ENCODE peak calls at places on chromosomes 7 and 10, in four cellular contexts. One of them, this sample, is unnamed.

GRCh38 chr10:688621-689426 is 644 bp downstream of the DIP2C start:
- DNase-seq in body of pancreas: peak
- DNase-seq in brain microvascular endothelial cell: peak
- DNase-seq in A549: peak
- DNase-seq in this sample: no peak

GRCh38 chr10:84401838-84402611 is 73.6 kb downstream of the CCSER2 start:
- DNase-seq in body of pancreas: no peak
- DNase-seq in brain microvascular endothelial cell: no peak
- DNase-seq in A549: no peak
- DNase-seq in this sample: peak

GRCh38 chr7:33789871-33790270 is 115.5 kb upstream of the BMPER start:
- DNase-seq in body of pancreas: no peak
- DNase-seq in brain microvascular endothelial cell: no peak
- DNase-seq in A549: no peak
- DNase-seq in this sample: no peak

GRCh38 chr10:114911052-114911697 is 26.8 kb upstream of the TRUB1 start:
- DNase-seq in body of pancreas: no peak
- DNase-seq in brain microvascular endothelial cell: peak
- DNase-seq in A549: no peak
- DNase-seq in this sample: no peak

GRCh38 chr10:5666324-5667220 is at the start of gene ASB13:
- DNase-seq in body of pancreas: peak
- DNase-seq in brain microvascular endothelial cell: no peak
- DNase-seq in A549: peak
- DNase-seq in this sample: peak

GRCh38 chr7:103781409-103781808 is 208.0 kb downstream of the RELN start:
- DNase-seq in body of pancreas: no peak
- DNase-seq in brain microvascular endothelial cell: no peak
- DNase-seq in A549: no peak
- DNase-seq in this sample: no peak

GRCh38 chr7:104241581-104241980 is 33.8 kb upstream of the ORC5 start:
- DNase-seq in body of pancreas: no peak
- DNase-seq in brain microvascular endothelial cell: no peak
- DNase-seq in A549: no peak
- DNase-seq in this sample: no peak

GRCh38 chr7:52257890-52258289 is 777.5 kb upstream of the POM121L12 start:
- DNase-seq in body of pancreas: no peak
- DNase-seq in brain microvascular endothelial cell: no peak
- DNase-seq in A549: no peak
- DNase-seq in this sample: no peak

GRCh38 chr10:75229961-75230360 is 5.8 kb downstream of the COMTD1 start:
- DNase-seq in body of pancreas: no peak
- DNase-seq in brain microvascular endothelial cell: peak
- DNase-seq in A549: peak
- DNase-seq in this sample: no peak

GRCh38 chr7:33905389-33906032 is at the start of gene BMPER:
- DNase-seq in body of pancreas: peak
- DNase-seq in brain microvascular endothelial cell: no peak
- DNase-seq in A549: peak
- DNase-seq in this sample: peak

GRCh38 chr10:5402798-5403197 is 1.8 kb downstream of the TUBAL3 start:
- DNase-seq in body of pancreas: no peak
- DNase-seq in brain microvascular endothelial cell: no peak
- DNase-seq in A549: no peak
- DNase-seq in this sample: no peak

GRCh38 chr10:128047991-128048826 is 78.0 kb downstream of the MKI67 start:
- DNase-seq in body of pancreas: peak
- DNase-seq in brain microvascular endothelial cell: peak
- DNase-seq in A549: no peak
- DNase-seq in this sample: peak

GRCh38 chr10:95531994-95532399 is 29.2 kb downstream of the SORBS1 start:
- DNase-seq in body of pancreas: no peak
- DNase-seq in brain microvascular endothelial cell: no peak
- DNase-seq in A549: no peak
- DNase-seq in this sample: no peak

GRCh38 chr10:95531041-95531809 is 29.9 kb downstream of the SORBS1 start:
- DNase-seq in body of pancreas: no peak
- DNase-seq in brain microvascular endothelial cell: no peak
- DNase-seq in A549: no peak
- DNase-seq in this sample: no peak

GRCh38 chr10:95532536-95532935 is 28.6 kb downstream of the SORBS1 start:
- DNase-seq in body of pancreas: no peak
- DNase-seq in brain microvascular endothelial cell: no peak
- DNase-seq in A549: no peak
- DNase-seq in this sample: no peak

GRCh38 chr10:95530561-95530960 is 30.6 kb downstream of the SORBS1 start:
- DNase-seq in body of pancreas: no peak
- DNase-seq in brain microvascular endothelial cell: no peak
- DNase-seq in A549: no peak
- DNase-seq in this sample: no peak

GRCh38 chr10:95530021-95530420 is 31.1 kb downstream of the SORBS1 start:
- DNase-seq in body of pancreas: no peak
- DNase-seq in brain microvascular endothelial cell: no peak
- DNase-seq in A549: no peak
- DNase-seq in this sample: no peak
- H3K27ac ChIP-seq in body of pancreas: no peak
- H3K27ac ChIP-seq in brain microvascular endothelial cell: no peak
- H3K27ac ChIP-seq in A549: no peak
- H3K27ac ChIP-seq in this sample: no peak

DNA sequence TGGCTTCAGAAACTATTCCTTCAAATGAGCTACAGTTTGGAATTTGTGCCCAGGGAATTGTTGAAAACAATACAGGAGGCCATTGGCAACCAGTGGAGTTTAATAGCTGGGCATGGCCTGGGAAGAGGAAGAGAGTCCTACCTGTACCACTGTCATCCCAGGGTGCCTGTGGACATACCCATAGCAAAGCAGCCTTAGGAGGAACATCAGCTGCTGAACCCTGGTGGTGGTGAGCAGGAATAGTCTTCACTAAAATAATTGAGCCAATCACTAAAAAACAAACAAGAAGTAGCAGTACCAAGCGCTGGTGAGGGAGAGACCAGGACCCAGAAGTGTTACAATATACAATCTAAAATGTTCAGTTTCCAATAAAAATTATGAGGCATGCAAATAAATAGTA is 14.5 kb downstream of the IGFBP1 start:
- DNase-seq in body of pancreas: no peak
- DNase-seq in brain microvascular endothelial cell: no peak
- DNase-seq in A549: no peak
- DNase-seq in this sample: no peak
- TF ChIP-seq CTCF in body of pancreas: no peak
- TF ChIP-seq CTCF in brain microvascular endothelial cell: peak
- TF ChIP-seq CTCF in A549: no peak
- TF ChIP-seq CTCF in this sample: no peak

GRCh38 chr7:150715738-150716137 is 675 bp upstream of the GIMAP1 start:
- DNase-seq in body of pancreas: no peak
- DNase-seq in brain microvascular endothelial cell: no peak
- DNase-seq in A549: no peak
- DNase-seq in this sample: no peak

GRCh38 chr7:150716939-150717338 is 526 bp downstream of the GIMAP1 start:
- DNase-seq in body of pancreas: no peak
- DNase-seq in brain microvascular endothelial cell: no peak
- DNase-seq in A549: no peak
- DNase-seq in this sample: no peak

GRCh38 chr7:150717821-150718420 is 1.5 kb downstream of the GIMAP1 start:
- DNase-seq in body of pancreas: no peak
- DNase-seq in brain microvascular endothelial cell: no peak
- DNase-seq in A549: no peak
- DNase-seq in this sample: no peak

GRCh38 chr7:150716368-150716767 is at the start of gene GIMAP1:
- DNase-seq in body of pancreas: peak
- DNase-seq in brain microvascular endothelial cell: no peak
- DNase-seq in A549: no peak
- DNase-seq in this sample: no peak

DNA sequence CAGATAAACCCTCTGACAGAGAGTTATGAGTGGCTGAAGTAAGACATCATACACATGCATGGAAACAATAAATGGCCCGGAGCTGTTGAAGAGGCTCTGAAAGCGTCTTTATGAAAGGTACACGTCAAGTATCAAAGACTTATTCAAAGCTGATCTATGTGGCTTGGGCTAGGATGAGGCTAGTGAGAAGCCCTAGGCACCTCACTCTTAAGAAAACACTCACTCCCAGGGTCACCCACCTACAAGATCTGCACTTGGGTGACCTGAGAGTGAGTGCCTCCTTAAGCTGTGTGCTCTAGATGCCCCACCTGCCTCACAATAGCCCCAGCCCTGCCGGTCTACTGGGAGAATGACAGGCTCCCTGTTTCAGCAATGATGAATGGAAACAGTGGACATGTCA is 1.1 kb upstream of the GIMAP1 start:
- DNase-seq in body of pancreas: no peak
- DNase-seq in brain microvascular endothelial cell: no peak
- DNase-seq in A549: no peak
- DNase-seq in this sample: no peak
- H3K27ac ChIP-seq in body of pancreas: no peak
- H3K27ac ChIP-seq in brain microvascular endothelial cell: no peak
- H3K27ac ChIP-seq in A549: no peak
- H3K27ac ChIP-seq in this sample: no peak

GRCh38 chr7:143408686-143409551 is at the start of gene EPHA1:
- DNase-seq in body of pancreas: peak
- DNase-seq in brain microvascular endothelial cell: no peak
- DNase-seq in A549: no peak
- DNase-seq in this sample: peak
- TF ChIP-seq CTCF in body of pancreas: peak
- TF ChIP-seq CTCF in brain microvascular endothelial cell: peak
- TF ChIP-seq CTCF in A549: peak
- TF ChIP-seq CTCF in this sample: peak

GRCh38 chr10:69498711-69499471 is 47.6 kb downstream of the TSPAN15 start:
- DNase-seq in body of pancreas: no peak
- DNase-seq in brain microvascular endothelial cell: no peak
- DNase-seq in A549: no peak
- DNase-seq in this sample: no peak
- H3K27ac ChIP-seq in body of pancreas: no peak
- H3K27ac ChIP-seq in brain microvascular endothelial cell: no peak
- H3K27ac ChIP-seq in A549: no peak
- H3K27ac ChIP-seq in this sample: no peak

GRCh38 chr10:86110156-86110786 is 256.3 kb downstream of the GRID1 start:
- DNase-seq in body of pancreas: no peak
- DNase-seq in brain microvascular endothelial cell: no peak
- DNase-seq in A549: no peak
- DNase-seq in this sample: no peak
- TF ChIP-seq CTCF in body of pancreas: no peak
- TF ChIP-seq CTCF in brain microvascular endothelial cell: no peak
- TF ChIP-seq CTCF in A549: no peak
- TF ChIP-seq CTCF in this sample: no peak

GRCh38 chr7:21942955-21943354 is 2.7 kb downstream of the CDCA7L start:
- DNase-seq in body of pancreas: no peak
- DNase-seq in brain microvascular endothelial cell: no peak
- DNase-seq in A549: no peak
- DNase-seq in this sample: no peak

GRCh38 chr7:21939136-21939857 is 6.4 kb downstream of the CDCA7L start:
- DNase-seq in body of pancreas: no peak
- DNase-seq in brain microvascular endothelial cell: no peak
- DNase-seq in A549: no peak
- DNase-seq in this sample: no peak

GRCh38 chr7:21941570-21942224 is 4.0 kb downstream of the CDCA7L start:
- DNase-seq in body of pancreas: no peak
- DNase-seq in brain microvascular endothelial cell: no peak
- DNase-seq in A549: no peak
- DNase-seq in this sample: peak

GRCh38 chr7:21938463-21938862 is 7.2 kb downstream of the CDCA7L start:
- DNase-seq in body of pancreas: no peak
- DNase-seq in brain microvascular endothelial cell: no peak
- DNase-seq in A549: peak
- DNase-seq in this sample: no peak

GRCh38 chr7:21939858-21940322 is 5.8 kb downstream of the CDCA7L start:
- DNase-seq in body of pancreas: no peak
- DNase-seq in brain microvascular endothelial cell: no peak
- DNase-seq in A549: no peak
- DNase-seq in this sample: no peak
- H3K27ac ChIP-seq in body of pancreas: no peak
- H3K27ac ChIP-seq in brain microvascular endothelial cell: no peak
- H3K27ac ChIP-seq in A549: no peak
- H3K27ac ChIP-seq in this sample: no peak

DNA sequence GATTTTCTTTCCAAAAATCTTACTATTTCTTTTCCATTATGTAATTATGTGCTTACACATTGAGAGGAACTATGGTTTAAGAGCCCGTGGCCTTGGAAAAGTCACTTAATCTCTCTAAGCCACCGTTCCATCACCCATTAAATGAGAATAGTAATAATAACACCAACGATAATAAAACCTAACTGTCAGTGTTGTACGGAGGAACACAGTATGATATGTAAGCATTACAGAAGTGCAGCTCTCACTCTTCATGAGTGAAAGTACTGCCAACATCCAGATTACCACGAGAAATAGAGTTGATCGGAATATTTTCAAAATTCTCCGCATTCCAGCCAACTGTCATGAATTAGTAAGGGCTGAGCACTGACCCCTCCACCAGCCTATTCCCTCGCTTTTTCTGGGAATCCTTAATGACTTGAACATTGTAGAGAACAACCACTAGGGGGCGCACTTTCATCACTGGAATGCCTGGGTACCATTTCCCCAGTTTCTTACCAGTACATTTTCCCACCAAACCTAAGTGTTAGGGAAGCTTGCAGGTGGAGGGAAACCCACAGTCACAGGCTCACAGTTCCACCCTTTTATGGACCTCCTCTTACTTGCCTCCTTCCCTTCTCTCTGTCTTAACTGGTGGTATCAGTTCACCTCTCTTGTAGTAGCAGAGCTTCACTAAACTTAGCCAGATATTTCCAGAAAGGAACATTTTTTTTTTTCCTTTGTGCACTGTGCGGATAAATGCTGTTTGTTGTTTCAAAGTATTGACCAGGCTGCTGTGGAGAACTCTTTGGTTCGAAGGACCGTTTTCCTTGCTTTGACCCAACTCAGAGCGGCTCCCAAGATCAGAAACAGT is 27.8 kb downstream of the NKX2-3 start:
- DNase-seq in body of pancreas: peak
- DNase-seq in brain microvascular endothelial cell: peak
- DNase-seq in A549: peak
- DNase-seq in this sample: peak
- TF ChIP-seq CTCF in body of pancreas: peak
- TF ChIP-seq CTCF in brain microvascular endothelial cell: peak
- TF ChIP-seq CTCF in A549: peak
- TF ChIP-seq CTCF in this sample: peak

DNA sequence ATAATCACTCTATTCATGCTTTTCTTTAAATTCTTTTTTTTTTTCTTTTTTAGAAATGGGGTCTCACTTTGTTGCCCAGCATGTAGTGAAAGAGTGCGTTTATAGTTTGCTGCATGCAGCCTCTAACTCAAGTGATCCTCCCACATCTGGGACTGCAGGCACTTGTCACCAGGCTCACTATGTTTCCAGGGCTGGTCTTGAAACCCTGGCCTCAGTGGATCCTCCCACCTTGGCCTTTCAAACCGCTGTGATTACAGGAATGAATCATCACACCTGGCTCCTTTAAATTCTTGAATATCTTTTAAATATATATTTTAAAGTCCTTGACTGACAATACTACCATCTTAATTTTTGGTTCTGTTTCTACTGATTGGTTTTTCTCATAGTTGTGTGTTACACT is 591.6 kb upstream of the KCND2 start:
- DNase-seq in body of pancreas: no peak
- DNase-seq in brain microvascular endothelial cell: no peak
- DNase-seq in A549: no peak
- DNase-seq in this sample: no peak
- H3K27ac ChIP-seq in body of pancreas: no peak
- H3K27ac ChIP-seq in brain microvascular endothelial cell: no peak
- H3K27ac ChIP-seq in A549: no peak
- H3K27ac ChIP-seq in this sample: no peak

GRCh38 chr10:13091816-13092215 is 8.1 kb upstream of the OPTN start:
- DNase-seq in body of pancreas: no peak
- DNase-seq in brain microvascular endothelial cell: no peak
- DNase-seq in A549: no peak
- DNase-seq in this sample: no peak
- TF ChIP-seq CTCF in body of pancreas: no peak
- TF ChIP-seq CTCF in brain microvascular endothelial cell: no peak
- TF ChIP-seq CTCF in A549: no peak
- TF ChIP-seq CTCF in this sample: no peak